ENCODE peak calls at places on chromosomes 16 and 17, in seven cellular contexts. C, Q, R, E, G, O and A are unnamed samples.

GRCh38 chr17:72392056-72393010 is 271.5 kb downstream of the SOX9 start:
- DNase-seq in C (no peak), Q (no peak), R (no peak), E (no peak), G (peak; percentile 89), O (no peak), A (no peak)

GRCh38 chr16:10919003-10919351 is 23.3 kb downstream of the DEXI start:
- DNase-seq in C (no peak), Q (no peak), R (no peak), E (no peak), G (no peak), O (no peak), A (no peak)

GRCh38 chr16:6204941-6205340 is 1107.3 kb upstream of the EEF2KMT start:
- DNase-seq in C (no peak), Q (no peak), R (no peak), E (no peak), G (no peak), O (no peak), A (no peak)

GRCh38 chr17:75365009-75365930 is 40.2 kb downstream of the GRB2 start:
- DNase-seq in C (no peak), Q (no peak), R (no peak), E (no peak), G (no peak), O (no peak), A (no peak)

GRCh38 chr16:31331141-31331764 is 23.7 kb upstream of the ITGAX start:
- DNase-seq in C (no peak), Q (no peak), R (no peak), E (no peak), G (peak; percentile 66), O (no peak), A (peak; percentile 67)

GRCh38 chr17:83076930-83077329 is 2.5 kb upstream of the METRNL start:
- DNase-seq in C (no peak), Q (no peak), R (no peak), E (no peak), G (no peak), O (no peak), A (peak; percentile 70)

GRCh38 chr17:65278050-65278819 is 141.1 kb downstream of the RGS9 start:
- DNase-seq in C (peak; percentile 18), Q (no peak), R (no peak), E (no peak), G (peak; percentile 87), O (no peak), A (peak; percentile 96)

GRCh38 chr16:14015948-14016347 is 55.2 kb upstream of the MRTFB start:
- DNase-seq in C (no peak), Q (no peak), R (peak; percentile 67), E (no peak), G (peak; percentile 54), O (no peak), A (no peak)

GRCh38 chr17:19002805-19003542 is 1.6 kb downstream of the FAM83G start:
- DNase-seq in C (no peak), Q (no peak), R (no peak), E (no peak), G (peak; percentile 94), O (no peak), A (no peak)

GRCh38 chr17:82930924-82931695 is 91.3 kb upstream of the ZNF750 start:
- DNase-seq in C (no peak), Q (no peak), R (no peak), E (no peak), G (peak; percentile 77), O (no peak), A (no peak)

GRCh38 chr17:82936768-82937171 is 96.9 kb upstream of the ZNF750 start:
- DNase-seq in C (no peak), Q (no peak), R (no peak), E (no peak), G (peak; percentile 30), O (no peak), A (no peak)

GRCh38 chr16:4572715-4573114 is 16.6 kb downstream of the C16orf96 start:
- DNase-seq in C (no peak), Q (no peak), R (no peak), E (no peak), G (no peak), O (no peak), A (no peak)

GRCh38 chr17:750431-751037 is 1.5 kb downstream of the GEMIN4 start:
- DNase-seq in C (no peak), Q (no peak), R (no peak), E (no peak), G (no peak), O (no peak), A (no peak)

GRCh38 chr17:2689411-2690164 is 22.0 kb downstream of the CLUH start:
- DNase-seq in C (peak; percentile 5), Q (no peak), R (no peak), E (no peak), G (peak; percentile 82), O (no peak), A (peak; percentile 58)

DNA sequence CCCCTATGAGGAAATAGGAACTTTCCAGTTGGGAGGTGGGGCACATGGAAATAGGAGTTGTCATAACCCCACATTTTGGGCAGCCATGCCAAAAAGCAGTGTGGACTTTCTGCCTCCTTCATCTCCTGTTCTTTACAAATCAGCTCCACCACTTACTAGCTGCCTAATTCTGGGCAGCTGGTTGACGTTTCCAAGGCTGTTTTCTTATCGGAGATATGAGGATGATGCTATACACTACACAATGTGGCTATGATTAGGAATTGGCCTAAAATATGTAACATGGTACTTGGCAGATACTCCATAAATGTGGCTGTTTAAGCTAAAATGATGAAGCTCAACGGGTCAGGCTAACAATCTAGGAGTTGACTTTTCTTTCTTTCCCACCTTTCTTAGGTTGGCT is 21.6 kb upstream of the CCL5 start:
- DNase-seq in C (no peak), Q (no peak), R (no peak), E (no peak), G (no peak), O (no peak), A (no peak)
- H3K4me1 ChIP-seq in C (no peaks in the 10 kb centered on the region), Q (peaks cover 3% of the 10 kb centered on the region), R (no peaks in the 10 kb centered on the region), E (peaks cover 32% of the 10 kb centered on the region), G (peaks cover 11% of the 10 kb centered on the region), O (no peaks in the 10 kb centered on the region), A (no peaks in the 10 kb centered on the region)

GRCh38 chr16:50695017-50696000 is 1.9 kb downstream of the NOD2 start:
- DNase-seq in C (no peak), Q (no peak), R (no peak), E (no peak), G (no peak), O (no peak), A (peak; percentile 18)
- H3K27ac ChIP-seq in C (peak overlapping the region; percentile 48), Q (peak overlapping the region; percentile 75), R (no peak overlapping the region), E (no peak overlapping the region), G (no peak overlapping the region), O (no peak overlapping the region), A (no peak overlapping the region)

GRCh38 chr17:80263253-80264047 is 2.8 kb downstream of the RNF213 start:
- DNase-seq in C (peak; percentile 92), Q (peak; percentile 67), R (no peak), E (no peak), G (peak; percentile 98), O (no peak), A (peak; percentile 79)

GRCh38 chr17:80265205-80266068 is 4.8 kb downstream of the RNF213 start:
- DNase-seq in C (no peak), Q (peak; percentile 50), R (no peak), E (no peak), G (no peak), O (no peak), A (peak; percentile 45)

GRCh38 chr17:80264048-80264792 is 3.6 kb downstream of the RNF213 start:
- DNase-seq in C (no peak), Q (peak; percentile 36), R (no peak), E (no peak), G (no peak), O (no peak), A (peak; percentile 48)

GRCh38 chr17:80262775-80263244 is 2.2 kb downstream of the RNF213 start:
- DNase-seq in C (no peak), Q (no peak), R (no peak), E (no peak), G (peak; percentile 69), O (no peak), A (peak; percentile 61)

DNA sequence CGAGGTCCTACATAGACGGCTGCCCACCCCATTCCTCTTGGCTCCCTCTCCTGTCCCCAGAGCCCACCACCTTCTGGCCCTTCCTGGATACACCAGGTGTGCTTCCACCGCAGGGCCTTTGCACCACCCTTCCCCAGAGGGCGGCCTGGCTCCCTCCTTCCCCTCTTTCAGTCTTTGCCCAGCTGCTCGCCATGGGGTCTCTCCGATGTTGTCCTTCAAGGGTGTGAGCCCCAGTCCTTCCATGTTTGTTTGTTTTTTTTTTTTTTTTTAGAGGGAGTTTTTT is 4.1 kb downstream of the RNF213 start:
- DNase-seq in C (no peak), Q (no peak), R (no peak), E (no peak), G (peak; percentile 3), O (no peak), A (peak; percentile 44)
- H3K4me1 ChIP-seq in C (peaks cover 11% of the 10 kb centered on the region), Q (peaks cover 45% of the 10 kb centered on the region), R (peaks cover 25% of the 10 kb centered on the region), E (peaks cover 19% of the 10 kb centered on the region), G (peaks cover 26% of the 10 kb centered on the region), O (peaks cover 21% of the 10 kb centered on the region), A (peaks cover 9% of the 10 kb centered on the region)

GRCh38 chr17:32588135-32588534 is 101.3 kb downstream of the CDK5R1 start:
- DNase-seq in C (no peak), Q (no peak), R (no peak), E (no peak), G (peak; percentile 48), O (no peak), A (no peak)

GRCh38 chr17:32591428-32591827 is 104.6 kb downstream of the CDK5R1 start:
- DNase-seq in C (no peak), Q (no peak), R (no peak), E (no peak), G (no peak), O (no peak), A (no peak)

GRCh38 chr17:32586666-32587065 is 99.9 kb downstream of the CDK5R1 start:
- DNase-seq in C (no peak), Q (no peak), R (no peak), E (no peak), G (peak; percentile 73), O (no peak), A (no peak)

GRCh38 chr17:32590974-32591373 is 104.2 kb downstream of the CDK5R1 start:
- DNase-seq in C (no peak), Q (no peak), R (no peak), E (no peak), G (no peak), O (no peak), A (no peak)

GRCh38 chr17:32588982-32589381 is 102.2 kb downstream of the CDK5R1 start:
- DNase-seq in C (no peak), Q (no peak), R (no peak), E (no peak), G (no peak), O (no peak), A (peak; percentile 84)
- H3K27ac ChIP-seq in C (no peak overlapping the region), Q (no peak overlapping the region), R (no peak overlapping the region), E (no peak overlapping the region), G (no peak overlapping the region), O (no peak overlapping the region), A (no peak overlapping the region)

DNA sequence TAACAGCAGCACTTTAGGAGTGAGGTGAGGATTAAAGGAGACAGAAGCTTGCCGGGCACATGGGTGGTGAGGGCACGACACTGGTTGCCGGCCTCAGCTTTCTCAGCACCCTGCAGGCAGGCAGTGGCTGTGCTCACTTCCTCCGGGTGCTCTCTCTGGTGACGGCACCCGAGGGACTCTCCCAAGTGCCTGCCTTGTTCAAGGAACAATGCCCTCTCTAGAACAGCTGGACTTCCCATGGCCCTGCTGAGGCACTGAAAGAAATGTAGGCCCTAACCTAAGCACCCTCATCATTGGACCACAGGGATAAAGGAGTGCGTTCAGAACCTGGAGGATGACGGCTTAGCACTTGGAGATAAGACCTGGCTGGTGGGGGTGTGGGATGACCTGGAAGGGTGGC is 72.7 kb downstream of the N4BP1 start:
- DNase-seq in C (no peak), Q (no peak), R (no peak), E (no peak), G (peak; percentile 79), O (no peak), A (no peak)
- H3K4me1 ChIP-seq in C (peaks cover 26% of the 10 kb centered on the region), Q (no peaks in the 10 kb centered on the region), R (no peaks in the 10 kb centered on the region), E (peaks cover 26% of the 10 kb centered on the region), G (peaks cover 27% of the 10 kb centered on the region), O (peaks cover 2% of the 10 kb centered on the region), A (no peaks in the 10 kb centered on the region)